ENCODE peak calls at places on chromosome 19, in eight cellular contexts. One of them, this sample, is unnamed.
A peak's percentile ranks its signal among the peaks of the same experiment; 100 is the strongest.

GRCh38 chr19:46192990-46193650 is 36.4 kb upstream of the IGFL1 start:
- DNase-seq in GM04504: peak; percentile 64
- DNase-seq in kidney tubule cell: peak; percentile 66
- DNase-seq in T-helper 2 cell: no peak
- DNase-seq in NCI-H2107: no peak
- DNase-seq in sciatic nerve: no peak
- DNase-seq in endothelial cell of umbilical vein: no peak
- DNase-seq in GM18507: no peak
- DNase-seq in this sample: peak; percentile 35

GRCh38 chr19:47021536-47022139 is 2.0 kb downstream of the NPAS1 start:
- DNase-seq in GM04504: no peak
- DNase-seq in kidney tubule cell: no peak
- DNase-seq in T-helper 2 cell: no peak
- DNase-seq in NCI-H2107: no peak
- DNase-seq in sciatic nerve: no peak
- DNase-seq in endothelial cell of umbilical vein: no peak
- DNase-seq in GM18507: no peak
- DNase-seq in this sample: no peak

GRCh38 chr19:51470966-51471365 is 7.4 kb upstream of the CEACAM18 start:
- DNase-seq in GM04504: no peak
- DNase-seq in kidney tubule cell: no peak
- DNase-seq in T-helper 2 cell: no peak
- DNase-seq in NCI-H2107: no peak
- DNase-seq in sciatic nerve: no peak
- DNase-seq in endothelial cell of umbilical vein: no peak
- DNase-seq in GM18507: no peak
- DNase-seq in this sample: no peak

GRCh38 chr19:48530044-48530720 is 18.5 kb upstream of the LMTK3 start:
- DNase-seq in GM04504: no peak
- DNase-seq in kidney tubule cell: no peak
- DNase-seq in T-helper 2 cell: no peak
- DNase-seq in NCI-H2107: no peak
- DNase-seq in sciatic nerve: no peak
- DNase-seq in endothelial cell of umbilical vein: no peak
- DNase-seq in GM18507: no peak
- DNase-seq in this sample: no peak

GRCh38 chr19:2173388-2173787 is 9.7 kb downstream of the DOT1L start:
- DNase-seq in GM04504: no peak
- DNase-seq in kidney tubule cell: no peak
- DNase-seq in T-helper 2 cell: no peak
- DNase-seq in NCI-H2107: no peak
- DNase-seq in sciatic nerve: no peak
- DNase-seq in endothelial cell of umbilical vein: no peak
- DNase-seq in GM18507: no peak
- DNase-seq in this sample: no peak

GRCh38 chr19:38055040-38055439 is 148.0 kb downstream of the SIPA1L3 start:
- DNase-seq in GM04504: no peak
- DNase-seq in kidney tubule cell: no peak
- DNase-seq in T-helper 2 cell: no peak
- DNase-seq in NCI-H2107: no peak
- DNase-seq in sciatic nerve: no peak
- DNase-seq in endothelial cell of umbilical vein: no peak
- DNase-seq in GM18507: no peak
- DNase-seq in this sample: no peak

GRCh38 chr19:35478794-35479193 is 11.5 kb downstream of the KRTDAP start:
- DNase-seq in GM04504: no peak
- DNase-seq in kidney tubule cell: no peak
- DNase-seq in T-helper 2 cell: no peak
- DNase-seq in NCI-H2107: no peak
- DNase-seq in sciatic nerve: no peak
- DNase-seq in endothelial cell of umbilical vein: no peak
- DNase-seq in GM18507: no peak
- DNase-seq in this sample: no peak

GRCh38 chr19:53782698-53783097 is 41.4 kb downstream of the NLRP12 start:
- DNase-seq in GM04504: no peak
- DNase-seq in kidney tubule cell: no peak
- DNase-seq in T-helper 2 cell: no peak
- DNase-seq in NCI-H2107: no peak
- DNase-seq in sciatic nerve: no peak
- DNase-seq in endothelial cell of umbilical vein: no peak
- DNase-seq in GM18507: no peak
- DNase-seq in this sample: no peak

GRCh38 chr19:678791-679388 is 2.7 kb downstream of the FSTL3 start:
- DNase-seq in GM04504: no peak
- DNase-seq in kidney tubule cell: no peak
- DNase-seq in T-helper 2 cell: no peak
- DNase-seq in NCI-H2107: no peak
- DNase-seq in sciatic nerve: no peak
- DNase-seq in endothelial cell of umbilical vein: no peak
- DNase-seq in GM18507: no peak
- DNase-seq in this sample: no peak

GRCh38 chr19:42965204-42965603 is 28.2 kb upstream of the PSG7 start:
- DNase-seq in GM04504: peak; percentile 36
- DNase-seq in kidney tubule cell: peak; percentile 57
- DNase-seq in T-helper 2 cell: no peak
- DNase-seq in NCI-H2107: no peak
- DNase-seq in sciatic nerve: no peak
- DNase-seq in endothelial cell of umbilical vein: no peak
- DNase-seq in GM18507: no peak
- DNase-seq in this sample: peak; percentile 11

GRCh38 chr19:30664358-30665058 is 292.3 kb downstream of the ZNF536 start:
- DNase-seq in GM04504: no peak
- DNase-seq in kidney tubule cell: peak; percentile 24
- DNase-seq in T-helper 2 cell: no peak
- DNase-seq in NCI-H2107: no peak
- DNase-seq in sciatic nerve: no peak
- DNase-seq in endothelial cell of umbilical vein: no peak
- DNase-seq in GM18507: no peak
- DNase-seq in this sample: no peak

GRCh38 chr19:44113784-44114390 is 688 bp downstream of the ZNF225 start:
- DNase-seq in GM04504: no peak
- DNase-seq in kidney tubule cell: peak; percentile 2
- DNase-seq in T-helper 2 cell: no peak
- DNase-seq in NCI-H2107: no peak
- DNase-seq in sciatic nerve: no peak
- DNase-seq in endothelial cell of umbilical vein: no peak
- DNase-seq in GM18507: no peak
- DNase-seq in this sample: no peak

GRCh38 chr19:49020931-49021895 is 2.9 kb downstream of the CGB3 start:
- DNase-seq in GM04504: no peak
- DNase-seq in kidney tubule cell: peak; percentile 61
- DNase-seq in T-helper 2 cell: no peak
- DNase-seq in NCI-H2107: no peak
- DNase-seq in sciatic nerve: no peak
- DNase-seq in endothelial cell of umbilical vein: no peak
- DNase-seq in GM18507: no peak
- DNase-seq in this sample: peak; percentile 27

GRCh38 chr19:7757358-7757757 is 5.7 kb upstream of the CLEC4M start:
- DNase-seq in GM04504: no peak
- DNase-seq in kidney tubule cell: no peak
- DNase-seq in T-helper 2 cell: no peak
- DNase-seq in NCI-H2107: no peak
- DNase-seq in sciatic nerve: no peak
- DNase-seq in endothelial cell of umbilical vein: no peak
- DNase-seq in GM18507: no peak
- DNase-seq in this sample: no peak

GRCh38 chr19:57978586-57979289 is 4.4 kb upstream of the C19orf18 start:
- DNase-seq in GM04504: no peak
- DNase-seq in kidney tubule cell: no peak
- DNase-seq in T-helper 2 cell: no peak
- DNase-seq in NCI-H2107: no peak
- DNase-seq in sciatic nerve: no peak
- DNase-seq in endothelial cell of umbilical vein: peak; percentile 5
- DNase-seq in GM18507: no peak
- DNase-seq in this sample: no peak

GRCh38 chr19:2337329-2337707 is 8.8 kb downstream of the SPPL2B start:
- DNase-seq in GM04504: no peak
- DNase-seq in kidney tubule cell: peak; percentile 25
- DNase-seq in T-helper 2 cell: no peak
- DNase-seq in NCI-H2107: no peak
- DNase-seq in sciatic nerve: no peak
- DNase-seq in endothelial cell of umbilical vein: no peak
- DNase-seq in GM18507: no peak
- DNase-seq in this sample: peak; percentile 60

GRCh38 chr19:19385131-19385899 is 20.2 kb upstream of the GATAD2A start:
- DNase-seq in GM04504: peak; percentile 99
- DNase-seq in kidney tubule cell: peak; percentile 100
- DNase-seq in T-helper 2 cell: peak; percentile 98
- DNase-seq in NCI-H2107: peak; percentile 96
- DNase-seq in sciatic nerve: peak; percentile 100
- DNase-seq in endothelial cell of umbilical vein: peak; percentile 100
- DNase-seq in GM18507: peak; percentile 93
- DNase-seq in this sample: peak; percentile 99

GRCh38 chr19:30322641-30323320 is 49.4 kb upstream of the ZNF536 start:
- DNase-seq in GM04504: no peak
- DNase-seq in kidney tubule cell: no peak
- DNase-seq in T-helper 2 cell: no peak
- DNase-seq in NCI-H2107: no peak
- DNase-seq in sciatic nerve: no peak
- DNase-seq in endothelial cell of umbilical vein: no peak
- DNase-seq in GM18507: no peak
- DNase-seq in this sample: no peak

GRCh38 chr19:5823579-5824281 is 15.8 kb downstream of the FUT6 start:
- DNase-seq in GM04504: no peak
- DNase-seq in kidney tubule cell: peak; percentile 12
- DNase-seq in T-helper 2 cell: no peak
- DNase-seq in NCI-H2107: no peak
- DNase-seq in sciatic nerve: no peak
- DNase-seq in endothelial cell of umbilical vein: no peak
- DNase-seq in GM18507: no peak
- DNase-seq in this sample: no peak

GRCh38 chr19:35013820-35014754 is 14.0 kb downstream of the GRAMD1A start:
- DNase-seq in GM04504: no peak
- DNase-seq in kidney tubule cell: no peak
- DNase-seq in T-helper 2 cell: peak; percentile 67
- DNase-seq in NCI-H2107: no peak
- DNase-seq in sciatic nerve: no peak
- DNase-seq in endothelial cell of umbilical vein: no peak
- DNase-seq in GM18507: no peak
- DNase-seq in this sample: no peak

GRCh38 chr19:49442354-49442753 is 1.0 kb upstream of the SLC17A7 start:
- DNase-seq in GM04504: no peak
- DNase-seq in kidney tubule cell: no peak
- DNase-seq in T-helper 2 cell: no peak
- DNase-seq in NCI-H2107: no peak
- DNase-seq in sciatic nerve: peak; percentile 81
- DNase-seq in endothelial cell of umbilical vein: no peak
- DNase-seq in GM18507: no peak
- DNase-seq in this sample: no peak

GRCh38 chr19:46299004-46299509 is 2.2 kb downstream of the HIF3A start:
- DNase-seq in GM04504: peak; percentile 27
- DNase-seq in kidney tubule cell: peak; percentile 86
- DNase-seq in T-helper 2 cell: no peak
- DNase-seq in NCI-H2107: peak; percentile 90
- DNase-seq in sciatic nerve: peak; percentile 98
- DNase-seq in endothelial cell of umbilical vein: peak; percentile 95
- DNase-seq in GM18507: no peak
- DNase-seq in this sample: peak; percentile 93

GRCh38 chr19:19338082-19338481 is 17.5 kb downstream of the MAU2 start:
- DNase-seq in GM04504: no peak
- DNase-seq in kidney tubule cell: peak; percentile 7
- DNase-seq in T-helper 2 cell: no peak
- DNase-seq in NCI-H2107: no peak
- DNase-seq in sciatic nerve: no peak
- DNase-seq in endothelial cell of umbilical vein: no peak
- DNase-seq in GM18507: no peak
- DNase-seq in this sample: peak; percentile 19

GRCh38 chr19:30449673-30450072 is 77.5 kb downstream of the ZNF536 start:
- DNase-seq in GM04504: no peak
- DNase-seq in kidney tubule cell: peak; percentile 3
- DNase-seq in T-helper 2 cell: no peak
- DNase-seq in NCI-H2107: no peak
- DNase-seq in sciatic nerve: no peak
- DNase-seq in endothelial cell of umbilical vein: no peak
- DNase-seq in GM18507: no peak
- DNase-seq in this sample: no peak